ENCODE peak calls at places on chromosomes 1 and 21, in seven cellular contexts. One of them, this sample, is unnamed.

GRCh38 chr1:247189981-247190798 is 18.4 kb upstream of the ZNF124 start:
- DNase-seq in cardiac muscle cell: no peak
- DNase-seq in left ventricle myocardium inferior: no peak
- DNase-seq in body of pancreas: no peak
- DNase-seq in CD4-positive, alpha-beta T cell: no peak
- DNase-seq in heart right ventricle: no peak
- DNase-seq in IMR-90: no peak
- DNase-seq in this sample: no peak

GRCh38 chr1:200207711-200208126 is 180.2 kb downstream of the NR5A2 start:
- DNase-seq in IMR-90: peak
- DNase-seq in heart right ventricle: no peak
- DNase-seq in CD4-positive, alpha-beta T cell: no peak
- DNase-seq in left ventricle myocardium inferior: no peak
- DNase-seq in cardiac muscle cell: no peak
- DNase-seq in body of pancreas: no peak
- DNase-seq in this sample: peak

GRCh38 chr1:97814121-97814520 is 106.7 kb downstream of the DPYD start:
- DNase-seq in heart right ventricle: no peak
- DNase-seq in CD4-positive, alpha-beta T cell: no peak
- DNase-seq in left ventricle myocardium inferior: no peak
- DNase-seq in IMR-90: peak
- DNase-seq in cardiac muscle cell: no peak
- DNase-seq in body of pancreas: no peak
- DNase-seq in this sample: peak

GRCh38 chr1:176575991-176576390 is 113.0 kb downstream of the PAPPA2 start:
- DNase-seq in IMR-90: no peak
- DNase-seq in CD4-positive, alpha-beta T cell: no peak
- DNase-seq in heart right ventricle: no peak
- DNase-seq in cardiac muscle cell: no peak
- DNase-seq in left ventricle myocardium inferior: no peak
- DNase-seq in body of pancreas: no peak
- DNase-seq in this sample: no peak

GRCh38 chr1:222798111-222798510 is 16.7 kb upstream of the DISP1 start:
- DNase-seq in IMR-90: peak
- DNase-seq in CD4-positive, alpha-beta T cell: no peak
- DNase-seq in cardiac muscle cell: no peak
- DNase-seq in heart right ventricle: no peak
- DNase-seq in left ventricle myocardium inferior: no peak
- DNase-seq in body of pancreas: no peak
- DNase-seq in this sample: peak

GRCh38 chr1:185916866-185917265 is 182.7 kb downstream of the HMCN1 start:
- DNase-seq in left ventricle myocardium inferior: no peak
- DNase-seq in cardiac muscle cell: no peak
- DNase-seq in CD4-positive, alpha-beta T cell: no peak
- DNase-seq in heart right ventricle: no peak
- DNase-seq in IMR-90: peak
- DNase-seq in body of pancreas: no peak
- DNase-seq in this sample: no peak

GRCh38 chr1:223030871-223031270 is 112.2 kb downstream of the TLR5 start:
- DNase-seq in CD4-positive, alpha-beta T cell: no peak
- DNase-seq in heart right ventricle: no peak
- DNase-seq in IMR-90: no peak
- DNase-seq in cardiac muscle cell: no peak
- DNase-seq in body of pancreas: no peak
- DNase-seq in left ventricle myocardium inferior: no peak
- DNase-seq in this sample: no peak

GRCh38 chr1:66276229-66276628 is 257.7 kb upstream of the SGIP1 start:
- DNase-seq in body of pancreas: no peak
- DNase-seq in left ventricle myocardium inferior: no peak
- DNase-seq in CD4-positive, alpha-beta T cell: no peak
- DNase-seq in heart right ventricle: no peak
- DNase-seq in cardiac muscle cell: no peak
- DNase-seq in IMR-90: no peak
- DNase-seq in this sample: no peak

GRCh38 chr1:211507365-211507764 is 15.4 kb upstream of the RD3 start:
- DNase-seq in body of pancreas: no peak
- DNase-seq in left ventricle myocardium inferior: no peak
- DNase-seq in cardiac muscle cell: no peak
- DNase-seq in IMR-90: no peak
- DNase-seq in CD4-positive, alpha-beta T cell: no peak
- DNase-seq in heart right ventricle: no peak
- DNase-seq in this sample: no peak

GRCh38 chr1:61093525-61094137 is 11.3 kb downstream of the NFIA start:
- DNase-seq in IMR-90: no peak
- DNase-seq in body of pancreas: no peak
- DNase-seq in left ventricle myocardium inferior: no peak
- DNase-seq in heart right ventricle: no peak
- DNase-seq in cardiac muscle cell: no peak
- DNase-seq in CD4-positive, alpha-beta T cell: no peak
- DNase-seq in this sample: no peak

GRCh38 chr1:81414417-81415087 is 386.2 kb upstream of the ADGRL2 start:
- DNase-seq in CD4-positive, alpha-beta T cell: no peak
- DNase-seq in heart right ventricle: peak
- DNase-seq in left ventricle myocardium inferior: peak
- DNase-seq in cardiac muscle cell: peak
- DNase-seq in IMR-90: peak
- DNase-seq in body of pancreas: peak
- DNase-seq in this sample: no peak

GRCh38 chr1:52263153-52263910 is 102.7 kb downstream of the CC2D1B start:
- DNase-seq in body of pancreas: no peak
- DNase-seq in IMR-90: peak
- DNase-seq in left ventricle myocardium inferior: no peak
- DNase-seq in CD4-positive, alpha-beta T cell: no peak
- DNase-seq in cardiac muscle cell: no peak
- DNase-seq in heart right ventricle: no peak
- DNase-seq in this sample: no peak

GRCh38 chr1:180229483-180230415 is at the start of gene LHX4:
- DNase-seq in body of pancreas: no peak
- DNase-seq in left ventricle myocardium inferior: no peak
- DNase-seq in heart right ventricle: no peak
- DNase-seq in cardiac muscle cell: peak
- DNase-seq in IMR-90: no peak
- DNase-seq in CD4-positive, alpha-beta T cell: no peak
- DNase-seq in this sample: no peak

GRCh38 chr21:25281134-25281533 is 326.1 kb downstream of the MRPL39 start:
- DNase-seq in heart right ventricle: no peak
- DNase-seq in IMR-90: no peak
- DNase-seq in CD4-positive, alpha-beta T cell: no peak
- DNase-seq in cardiac muscle cell: no peak
- DNase-seq in body of pancreas: no peak
- DNase-seq in left ventricle myocardium inferior: no peak
- DNase-seq in this sample: no peak

GRCh38 chr1:55622071-55622470 is 406.9 kb upstream of the USP24 start:
- DNase-seq in cardiac muscle cell: no peak
- DNase-seq in CD4-positive, alpha-beta T cell: no peak
- DNase-seq in body of pancreas: no peak
- DNase-seq in IMR-90: no peak
- DNase-seq in left ventricle myocardium inferior: no peak
- DNase-seq in heart right ventricle: no peak
- DNase-seq in this sample: no peak

DNA sequence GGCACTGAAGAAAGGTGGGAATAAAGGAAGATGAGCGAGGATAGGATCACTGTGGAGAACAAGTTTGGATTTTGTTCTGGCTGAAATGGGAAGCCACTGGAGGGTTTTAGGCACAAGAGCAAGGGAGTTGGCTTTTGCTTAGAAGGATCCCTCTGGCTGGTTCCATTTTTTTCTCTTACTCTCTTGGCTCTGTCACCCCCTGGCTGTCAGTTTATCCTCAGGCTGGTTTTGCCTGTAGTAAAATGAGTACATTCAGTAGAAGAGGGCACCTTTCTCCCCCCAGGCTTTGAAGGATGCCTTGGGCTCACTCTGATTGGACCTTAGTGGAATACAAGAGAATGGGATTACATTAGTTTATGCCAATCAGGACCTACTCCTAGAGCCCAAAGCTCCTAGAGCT is 17.1 kb downstream of the CACHD1 start:
- DNase-seq in heart right ventricle: no peak
- DNase-seq in cardiac muscle cell: no peak
- DNase-seq in IMR-90: no peak
- DNase-seq in left ventricle myocardium inferior: no peak
- DNase-seq in CD4-positive, alpha-beta T cell: no peak
- DNase-seq in body of pancreas: no peak
- DNase-seq in this sample: no peak
- TF ChIP-seq CTCF in heart right ventricle: peak
- TF ChIP-seq CTCF in cardiac muscle cell: no peak
- TF ChIP-seq CTCF in IMR-90: no peak
- TF ChIP-seq CTCF in left ventricle myocardium inferior: peak
- TF ChIP-seq CTCF in CD4-positive, alpha-beta T cell: no peak
- TF ChIP-seq CTCF in body of pancreas: no peak
- TF ChIP-seq CTCF in this sample: peak

DNA sequence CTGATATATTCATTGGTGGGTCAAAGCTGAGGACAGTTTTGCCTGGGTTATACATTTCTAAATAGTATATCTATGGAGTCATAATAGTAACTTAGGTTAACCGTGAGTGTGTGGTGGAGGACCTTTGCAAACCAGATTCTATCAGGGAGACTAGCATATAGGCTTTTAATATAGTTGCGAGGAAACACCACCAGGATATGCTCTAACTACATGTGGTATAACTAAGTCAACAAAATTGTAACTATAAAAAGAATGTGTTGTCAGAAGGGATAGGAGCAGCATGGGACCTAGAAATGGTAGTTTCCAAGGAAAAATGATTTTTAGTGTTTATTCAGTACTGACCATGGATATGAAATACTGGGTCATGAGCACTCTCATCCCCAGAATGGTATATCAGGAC is 338.1 kb downstream of the TGFB2 start:
- DNase-seq in heart right ventricle: no peak
- DNase-seq in body of pancreas: no peak
- DNase-seq in CD4-positive, alpha-beta T cell: no peak
- DNase-seq in IMR-90: peak
- DNase-seq in left ventricle myocardium inferior: no peak
- DNase-seq in cardiac muscle cell: no peak
- DNase-seq in this sample: peak
- TF ChIP-seq CTCF in heart right ventricle: no peak
- TF ChIP-seq CTCF in body of pancreas: no peak
- TF ChIP-seq CTCF in CD4-positive, alpha-beta T cell: no peak
- TF ChIP-seq CTCF in IMR-90: peak
- TF ChIP-seq CTCF in left ventricle myocardium inferior: no peak
- TF ChIP-seq CTCF in cardiac muscle cell: no peak
- TF ChIP-seq CTCF in this sample: peak

GRCh38 chr1:26614655-26615411 is 81.0 kb upstream of the ARID1A start:
- DNase-seq in body of pancreas: no peak
- DNase-seq in IMR-90: no peak
- DNase-seq in heart right ventricle: no peak
- DNase-seq in CD4-positive, alpha-beta T cell: no peak
- DNase-seq in cardiac muscle cell: no peak
- DNase-seq in left ventricle myocardium inferior: no peak
- DNase-seq in this sample: no peak

GRCh38 chr1:26607191-26607590 is 77.6 kb downstream of the RPS6KA1 start:
- DNase-seq in left ventricle myocardium inferior: no peak
- DNase-seq in body of pancreas: no peak
- DNase-seq in IMR-90: no peak
- DNase-seq in CD4-positive, alpha-beta T cell: no peak
- DNase-seq in cardiac muscle cell: no peak
- DNase-seq in heart right ventricle: no peak
- DNase-seq in this sample: no peak

GRCh38 chr1:26610781-26611180 is 81.2 kb downstream of the RPS6KA1 start:
- DNase-seq in IMR-90: no peak
- DNase-seq in left ventricle myocardium inferior: no peak
- DNase-seq in cardiac muscle cell: no peak
- DNase-seq in heart right ventricle: no peak
- DNase-seq in body of pancreas: no peak
- DNase-seq in CD4-positive, alpha-beta T cell: no peak
- DNase-seq in this sample: no peak

GRCh38 chr1:26603856-26604255 is 74.3 kb downstream of the RPS6KA1 start:
- DNase-seq in CD4-positive, alpha-beta T cell: no peak
- DNase-seq in heart right ventricle: no peak
- DNase-seq in IMR-90: no peak
- DNase-seq in left ventricle myocardium inferior: no peak
- DNase-seq in cardiac muscle cell: no peak
- DNase-seq in body of pancreas: no peak
- DNase-seq in this sample: no peak

GRCh38 chr1:26608895-26609294 is 79.3 kb downstream of the RPS6KA1 start:
- DNase-seq in heart right ventricle: no peak
- DNase-seq in left ventricle myocardium inferior: no peak
- DNase-seq in body of pancreas: no peak
- DNase-seq in cardiac muscle cell: no peak
- DNase-seq in CD4-positive, alpha-beta T cell: no peak
- DNase-seq in IMR-90: no peak
- DNase-seq in this sample: no peak
- TF ChIP-seq CTCF in heart right ventricle: no peak
- TF ChIP-seq CTCF in left ventricle myocardium inferior: no peak
- TF ChIP-seq CTCF in body of pancreas: no peak
- TF ChIP-seq CTCF in cardiac muscle cell: no peak
- TF ChIP-seq CTCF in CD4-positive, alpha-beta T cell: no peak
- TF ChIP-seq CTCF in IMR-90: no peak
- TF ChIP-seq CTCF in this sample: no peak

DNA sequence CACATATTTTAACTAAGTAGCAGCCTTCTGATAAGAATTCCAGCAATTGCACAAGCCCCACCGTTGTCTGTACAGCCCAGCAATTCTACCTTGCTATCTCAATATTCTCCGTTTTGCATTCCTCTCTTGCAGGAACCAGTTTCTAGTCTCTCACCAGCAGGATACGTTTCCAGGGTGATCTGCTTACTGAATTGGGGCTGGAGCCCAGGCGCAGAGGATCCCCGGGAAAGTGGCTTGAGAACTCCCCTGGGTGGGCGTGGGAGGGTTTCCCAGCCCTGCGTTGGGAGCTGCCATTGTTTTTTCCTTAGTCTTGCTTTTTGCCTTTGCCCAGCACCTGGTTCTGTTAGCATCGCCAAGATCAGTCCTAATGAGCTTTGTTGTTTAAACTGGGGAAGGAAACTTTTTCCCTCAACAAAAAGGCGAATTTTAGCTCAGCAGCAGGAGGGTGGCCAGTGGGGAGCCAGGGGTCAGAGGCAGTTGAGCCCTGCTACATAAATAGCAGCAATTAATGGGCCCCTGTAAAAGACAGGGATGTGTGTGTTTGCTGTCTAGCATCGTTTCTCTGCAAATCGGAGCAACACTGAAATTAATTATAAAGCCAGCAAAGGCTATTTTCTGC is 36.4 kb downstream of the HUNK start:
- DNase-seq in heart right ventricle: no peak
- DNase-seq in left ventricle myocardium inferior: no peak
- DNase-seq in CD4-positive, alpha-beta T cell: no peak
- DNase-seq in body of pancreas: no peak
- DNase-seq in IMR-90: peak
- DNase-seq in cardiac muscle cell: peak
- DNase-seq in this sample: no peak
- TF ChIP-seq CTCF in heart right ventricle: no peak
- TF ChIP-seq CTCF in left ventricle myocardium inferior: no peak
- TF ChIP-seq CTCF in CD4-positive, alpha-beta T cell: no peak
- TF ChIP-seq CTCF in body of pancreas: no peak
- TF ChIP-seq CTCF in IMR-90: no peak
- TF ChIP-seq CTCF in cardiac muscle cell: no peak
- TF ChIP-seq CTCF in this sample: no peak

GRCh38 chr1:192545781-192546521 is 29.6 kb upstream of the RGS1 start:
- DNase-seq in body of pancreas: no peak
- DNase-seq in heart right ventricle: no peak
- DNase-seq in IMR-90: no peak
- DNase-seq in cardiac muscle cell: no peak
- DNase-seq in left ventricle myocardium inferior: no peak
- DNase-seq in CD4-positive, alpha-beta T cell: no peak
- DNase-seq in this sample: no peak
- TF ChIP-seq CTCF in body of pancreas: no peak
- TF ChIP-seq CTCF in heart right ventricle: peak
- TF ChIP-seq CTCF in IMR-90: no peak
- TF ChIP-seq CTCF in cardiac muscle cell: peak
- TF ChIP-seq CTCF in left ventricle myocardium inferior: no peak
- TF ChIP-seq CTCF in CD4-positive, alpha-beta T cell: no peak
- TF ChIP-seq CTCF in this sample: peak

This sample was measured in HFFc6.